ENCODE peak calls at places on chromosomes 4 and X, in nine cellular contexts. X, T, W, B, G, C, V, Y and H are unnamed samples.

GRCh38 chr4:40361338-40361737 is 26.2 kb downstream of the CHRNA9 start:
- DNase-seq in X (no peak), Y (no peak), B (no peak), V (no peak), W (no peak), T (no peak), C (no peak), G (no peak), H (no peak)

GRCh38 chr4:15563871-15564270 is 91.3 kb downstream of the FBXL5 start:
- DNase-seq in B (no peak), V (no peak), Y (no peak), W (no peak), T (no peak), G (peak; percentile 10), X (no peak), C (no peak), H (no peak)

GRCh38 chr4:123832173-123833026 is 435.8 kb downstream of the SPRY1 start:
- DNase-seq in C (no peak), V (peak; percentile 59), X (no peak), G (peak; percentile 100), T (peak; percentile 30), B (no peak), Y (peak; percentile 79), W (no peak), H (peak; percentile 77)

GRCh38 chr4:145951931-145952330 is 13.3 kb upstream of the ZNF827 start:
- DNase-seq in G (peak; percentile 9), Y (no peak), V (no peak), B (no peak), T (no peak), W (no peak), X (no peak), C (no peak), H (no peak)

GRCh38 chr4:16278178-16278577 is 51.9 kb upstream of the TAPT1 start:
- DNase-seq in B (no peak), T (no peak), C (no peak), V (no peak), G (no peak), Y (no peak), X (no peak), W (no peak), H (no peak)

GRCh38 chr4:124060261-124060918 is 652.1 kb downstream of the ANKRD50 start:
- DNase-seq in V (no peak), Y (no peak), G (peak; percentile 51), T (peak; percentile 79), W (no peak), B (no peak), X (no peak), C (peak; percentile 15), H (peak; percentile 59)

GRCh38 chr4:108901271-108901670 is 138.4 kb upstream of the ETNPPL start:
- DNase-seq in C (no peak), X (no peak), V (no peak), B (no peak), Y (no peak), T (no peak), G (no peak), W (no peak), H (no peak)

GRCh38 chr4:82561745-82562552 is at the start of gene TMEM150C:
- DNase-seq in Y (peak; percentile 32), W (peak; percentile 55), G (peak; percentile 34), C (peak; percentile 25), X (no peak), B (peak; percentile 71), T (no peak), V (no peak), H (no peak)

GRCh38 chrX:131783555-131784338 is 239.4 kb upstream of the STK26 start:
- DNase-seq in Y (no peak), X (no peak), B (no peak), W (no peak), C (peak; percentile 90), G (no peak), V (peak; percentile 82), T (peak; percentile 85), H (no peak)

GRCh38 chrX:82589410-82589809 is 918.7 kb upstream of the POU3F4 start:
- DNase-seq in V (no peak), W (no peak), T (no peak), X (no peak), G (no peak), B (no peak), C (no peak), Y (no peak), H (no peak)